ENCODE peak calls at places on chromosomes 11 and 22, in ten cellular contexts. S, K, O, Y, X, R, C, W, J and U are unnamed samples.

GRCh38 chr11:35949242-35949641 is 5.4 kb downstream of the LDLRAD3 start:
- DNase-seq in K (no peak), W (no peak), O (no peak), Y (no peak), X (peak; percentile 33), J (no peak), S (no peak), C (no peak), R (no peak), U (no peak)

GRCh38 chr11:134411887-134412507 is at the start of gene B3GAT1:
- DNase-seq in C (no peak), W (no peak), O (no peak), S (no peak), Y (no peak), J (no peak), X (no peak), K (no peak), R (peak; percentile 74), U (no peak)

GRCh38 chr11:65849771-65850216 is 8.2 kb downstream of the CFL1 start:
- DNase-seq in W (no peak), Y (no peak), C (no peak), K (no peak), S (no peak), R (no peak), X (no peak), O (no peak), J (no peak), U (no peak)

GRCh38 chr11:130992788-130993187 is 76.5 kb upstream of the SNX19 start:
- DNase-seq in R (no peak), O (no peak), C (no peak), J (no peak), Y (no peak), X (no peak), S (no peak), W (no peak), K (no peak), U (no peak)

GRCh38 chr11:6862961-6863360 is at the start of gene OR10A2:
- DNase-seq in S (no peak), C (no peak), W (no peak), Y (no peak), R (no peak), X (no peak), J (no peak), O (no peak), K (no peak), U (no peak)

GRCh38 chr11:9573775-9574555 is 495 bp downstream of the WEE1 start:
- DNase-seq in Y (peak; percentile 32), S (peak; percentile 84), R (no peak), W (no peak), J (no peak), K (no peak), C (no peak), O (peak; percentile 89), X (no peak), U (peak; percentile 31)

GRCh38 chr11:126874276-126874675 is 126.3 kb downstream of the KIRREL3 start:
- DNase-seq in K (no peak), R (no peak), C (no peak), O (no peak), W (no peak), X (no peak), S (no peak), J (no peak), Y (no peak), U (no peak)

GRCh38 chr11:83713701-83714100 is 427.5 kb upstream of the CCDC90B start:
- DNase-seq in J (no peak), Y (no peak), R (no peak), S (no peak), C (no peak), K (no peak), W (no peak), X (no peak), O (no peak), U (peak; percentile 34)

GRCh38 chr11:1054143-1055108 is 17.9 kb upstream of the MUC6 start:
- DNase-seq in W (peak; percentile 59), J (no peak), O (peak; percentile 66), R (peak; percentile 63), S (no peak), K (no peak), Y (peak; percentile 87), X (no peak), C (peak; percentile 81), U (peak; percentile 66)

GRCh38 chr11:27028653-27029052 is 12.0 kb upstream of the BBOX1 start:
- DNase-seq in J (no peak), K (no peak), R (no peak), O (no peak), W (no peak), X (no peak), S (no peak), Y (no peak), C (no peak), U (no peak)

GRCh38 chr22:32079110-32080089 is 36.3 kb downstream of the SLC5A1 start:
- DNase-seq in Y (peak; percentile 21), S (no peak), J (peak; percentile 19), R (no peak), W (no peak), C (peak; percentile 57), X (no peak), K (peak; percentile 41), O (no peak), U (peak; percentile 35)

GRCh38 chr11:111370902-111371578 is 8.0 kb downstream of the POU2AF1 start:
- DNase-seq in K (no peak), R (no peak), X (no peak), O (no peak), Y (no peak), J (no peak), W (no peak), C (no peak), S (no peak), U (no peak)

GRCh38 chr22:43217285-43218030 is 30.5 kb upstream of the TTLL12 start:
- DNase-seq in S (no peak), X (no peak), Y (no peak), C (no peak), K (no peak), O (no peak), R (no peak), J (no peak), W (no peak), U (no peak)

GRCh38 chr11:46628961-46629360 is 11.6 kb downstream of the ATG13 start:
- DNase-seq in W (no peak), X (no peak), S (peak; percentile 6), K (no peak), Y (no peak), O (no peak), J (no peak), R (no peak), C (no peak), U (no peak)

GRCh38 chr11:111336582-111337256 is 38.4 kb downstream of the POU2AF3 start:
- DNase-seq in O (no peak), R (no peak), W (no peak), X (no peak), J (no peak), Y (no peak), K (no peak), S (no peak), C (no peak), U (no peak)

GRCh38 chr11:125621995-125622394 is 3.0 kb upstream of the CHEK1 start:
- DNase-seq in R (no peak), C (no peak), X (no peak), W (no peak), O (no peak), Y (no peak), K (no peak), S (no peak), J (no peak), U (no peak)
- TF ChIP-seq POLR2AphosphoS5 in R (no peak), C (no peak), X (no peak), W (no peak), O (no peak), Y (no peak), K (no peak), S (no peak), J (no peak), U (no peak)

DNA sequence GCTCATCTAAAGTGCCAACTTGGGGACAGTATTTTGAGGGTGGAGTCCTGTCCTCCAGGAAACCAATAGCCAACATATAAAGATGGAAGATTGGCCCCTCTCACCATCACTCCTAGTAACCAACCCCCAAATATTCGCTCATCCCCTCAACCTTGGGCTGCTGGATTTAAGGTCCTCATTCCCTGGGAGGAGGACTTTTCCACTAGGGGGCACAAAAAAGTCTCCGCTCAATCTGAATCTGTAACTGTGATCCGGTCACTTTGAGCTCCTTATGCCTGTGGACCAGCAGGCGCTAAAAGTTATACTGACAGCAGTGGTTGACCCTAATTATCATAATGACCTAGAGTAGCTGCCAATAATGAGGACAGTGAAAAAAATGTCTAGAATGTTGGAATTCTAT is 20.5 kb upstream of the CLPB start:
- DNase-seq in R (no peak), C (no peak), S (no peak), O (no peak), K (no peak), J (no peak), Y (no peak), X (no peak), W (no peak), U (no peak)
- TF ChIP-seq CTCF in R (no peak), C (no peak), S (no peak), O (no peak), K (peak; percentile 25), J (peak; percentile 38), Y (no peak), X (no peak), W (no peak), U (no peak)

GRCh38 chr22:24496234-24496633 is 1.1 kb downstream of the UPB1 start:
- DNase-seq in J (no peak), K (no peak), X (no peak), C (no peak), W (no peak), R (no peak), O (no peak), Y (no peak), S (no peak), U (no peak)

GRCh38 chr22:24494182-24494534 is 974 bp upstream of the UPB1 start:
- DNase-seq in C (no peak), Y (no peak), J (no peak), O (no peak), K (no peak), S (no peak), W (no peak), X (no peak), R (no peak), U (no peak)

GRCh38 chr22:24495365-24495675 is 188 bp downstream of the UPB1 start:
- DNase-seq in X (no peak), O (no peak), W (no peak), S (no peak), Y (no peak), K (no peak), C (no peak), J (no peak), R (no peak), U (no peak)

GRCh38 chr22:24496661-24497060 is 1.5 kb downstream of the UPB1 start:
- DNase-seq in J (no peak), O (no peak), Y (no peak), W (no peak), C (no peak), R (no peak), S (no peak), K (no peak), X (no peak), U (no peak)

GRCh38 chr22:24494535-24495364 is at the start of gene UPB1:
- DNase-seq in S (no peak), Y (no peak), J (no peak), C (no peak), X (no peak), K (no peak), R (peak; percentile 85), W (no peak), O (no peak), U (no peak)
- TF ChIP-seq POLR2A in S (no peak), Y (no peak), J (no peak), C (no peak), X (no peak), K (no peak), R (no peak), W (no peak), O (no peak), U (no peak)

GRCh38 chr11:67576742-67577475 is 6.7 kb upstream of the GSTP1 start:
- DNase-seq in J (no peak), C (no peak), W (no peak), K (no peak), X (no peak), R (no peak), S (no peak), Y (no peak), O (no peak), U (no peak)
- TF ChIP-seq POLR2AphosphoS5 in J (no peak), C (no peak), W (no peak), K (no peak), X (no peak), R (no peak), S (no peak), Y (no peak), O (no peak), U (no peak)